ENCODE peak calls at places on chromosomes 13 and 19, in eight cellular contexts. A, K, V, W, Y, J, D and Q are unnamed samples.

GRCh38 chr13:73984949-73985691 is 149.1 kb downstream of the KLF12 start:
- DNase-seq in A (peak), K (no peak), V (no peak), W (peak), Y (no peak), J (no peak), D (peak), Q (no peak)

GRCh38 chr19:4233282-4233853 is 4.0 kb downstream of the EBI3 start:
- DNase-seq in A (peak), K (no peak), V (no peak), W (peak), Y (no peak), J (no peak), D (peak), Q (no peak)

GRCh38 chr19:29501816-29502580 is 23.8 kb upstream of the VSTM2B start:
- DNase-seq in A (no peak), K (no peak), V (no peak), W (no peak), Y (no peak), J (no peak), D (no peak), Q (no peak)

GRCh38 chr13:94988654-94989053 is 276.3 kb upstream of the SOX21 start:
- DNase-seq in A (no peak), K (no peak), V (no peak), W (peak), Y (no peak), J (no peak), D (no peak), Q (no peak)

GRCh38 chr13:101492251-101492910 is 39.9 kb downstream of the ITGBL1 start:
- DNase-seq in A (no peak), K (no peak), V (no peak), W (no peak), Y (no peak), J (no peak), D (no peak), Q (no peak)

GRCh38 chr19:29858000-29858596 is 46.3 kb downstream of the CCNE1 start:
- DNase-seq in A (no peak), K (no peak), V (no peak), W (peak), Y (no peak), J (no peak), D (peak), Q (no peak)

GRCh38 chr13:46059405-46059804 is 6.9 kb upstream of the ZC3H13 start:
- DNase-seq in A (no peak), K (no peak), V (no peak), W (no peak), Y (no peak), J (no peak), D (no peak), Q (no peak)

GRCh38 chr13:109243311-109243951 is 543.0 kb downstream of the IRS2 start:
- DNase-seq in A (no peak), K (peak), V (peak), W (peak), Y (no peak), J (peak), D (no peak), Q (peak)

GRCh38 chr19:57559008-57559403 is 657 bp downstream of the ZNF550 start:
- DNase-seq in A (peak), K (peak), V (no peak), W (peak), Y (no peak), J (peak), D (no peak), Q (no peak)

GRCh38 chr13:112574476-112575294 is 13.3 kb downstream of the TUBGCP3 start:
- DNase-seq in A (no peak), K (no peak), V (no peak), W (no peak), Y (no peak), J (no peak), D (no peak), Q (no peak)

GRCh38 chr13:95535243-95535642 is 17.3 kb upstream of the CLDN10 start:
- DNase-seq in A (no peak), K (peak), V (peak), W (no peak), Y (no peak), J (peak), D (no peak), Q (peak)

GRCh38 chr13:44840131-44840530 is 149.1 kb downstream of the NUFIP1 start:
- DNase-seq in A (no peak), K (no peak), V (no peak), W (no peak), Y (no peak), J (no peak), D (no peak), Q (no peak)

GRCh38 chr19:12939292-12939606 is 840 bp downstream of the CALR start:
- DNase-seq in A (no peak), K (peak), V (no peak), W (no peak), Y (no peak), J (peak), D (no peak), Q (no peak)

GRCh38 chr19:16702123-16702522 is 17.5 kb upstream of the NWD1 start:
- DNase-seq in A (peak), K (peak), V (no peak), W (no peak), Y (no peak), J (peak), D (peak), Q (peak)

GRCh38 chr13:113627136-113627535 is 30.9 kb downstream of the ATP4B start:
- DNase-seq in A (peak), K (no peak), V (no peak), W (no peak), Y (no peak), J (no peak), D (no peak), Q (no peak)

GRCh38 chr19:19064811-19065745 is 1.3 kb downstream of the SLC25A42 start:
- DNase-seq in A (no peak), K (no peak), V (no peak), W (peak), Y (no peak), J (no peak), D (no peak), Q (no peak)

GRCh38 chr13:100630564-100630963 is 42.0 kb upstream of the GGACT start:
- DNase-seq in A (no peak), K (no peak), V (peak), W (no peak), Y (no peak), J (no peak), D (no peak), Q (no peak)

GRCh38 chr13:86051134-86052103 is 252.2 kb upstream of the SLITRK6 start:
- DNase-seq in A (no peak), K (no peak), V (peak), W (peak), Y (no peak), J (peak), D (no peak), Q (no peak)

GRCh38 chr19:53467503-53468262 is at the start of gene ZNF813:
- DNase-seq in A (peak), K (peak), V (peak), W (peak), Y (peak), J (peak), D (peak), Q (peak)

GRCh38 chr19:24000656-24001055 is 86.0 kb downstream of the ZNF726 start:
- DNase-seq in A (no peak), K (no peak), V (no peak), W (no peak), Y (no peak), J (peak), D (no peak), Q (no peak)

GRCh38 chr13:114047358-114047881 is 73.5 kb upstream of the C13orf46 start:
- DNase-seq in A (no peak), K (no peak), V (no peak), W (no peak), Y (no peak), J (no peak), D (no peak), Q (no peak)

GRCh38 chr19:5831152-5831551 is 8.3 kb downstream of the FUT6 start:
- DNase-seq in A (no peak), K (no peak), V (no peak), W (peak), Y (no peak), J (no peak), D (no peak), Q (no peak)

DNA sequence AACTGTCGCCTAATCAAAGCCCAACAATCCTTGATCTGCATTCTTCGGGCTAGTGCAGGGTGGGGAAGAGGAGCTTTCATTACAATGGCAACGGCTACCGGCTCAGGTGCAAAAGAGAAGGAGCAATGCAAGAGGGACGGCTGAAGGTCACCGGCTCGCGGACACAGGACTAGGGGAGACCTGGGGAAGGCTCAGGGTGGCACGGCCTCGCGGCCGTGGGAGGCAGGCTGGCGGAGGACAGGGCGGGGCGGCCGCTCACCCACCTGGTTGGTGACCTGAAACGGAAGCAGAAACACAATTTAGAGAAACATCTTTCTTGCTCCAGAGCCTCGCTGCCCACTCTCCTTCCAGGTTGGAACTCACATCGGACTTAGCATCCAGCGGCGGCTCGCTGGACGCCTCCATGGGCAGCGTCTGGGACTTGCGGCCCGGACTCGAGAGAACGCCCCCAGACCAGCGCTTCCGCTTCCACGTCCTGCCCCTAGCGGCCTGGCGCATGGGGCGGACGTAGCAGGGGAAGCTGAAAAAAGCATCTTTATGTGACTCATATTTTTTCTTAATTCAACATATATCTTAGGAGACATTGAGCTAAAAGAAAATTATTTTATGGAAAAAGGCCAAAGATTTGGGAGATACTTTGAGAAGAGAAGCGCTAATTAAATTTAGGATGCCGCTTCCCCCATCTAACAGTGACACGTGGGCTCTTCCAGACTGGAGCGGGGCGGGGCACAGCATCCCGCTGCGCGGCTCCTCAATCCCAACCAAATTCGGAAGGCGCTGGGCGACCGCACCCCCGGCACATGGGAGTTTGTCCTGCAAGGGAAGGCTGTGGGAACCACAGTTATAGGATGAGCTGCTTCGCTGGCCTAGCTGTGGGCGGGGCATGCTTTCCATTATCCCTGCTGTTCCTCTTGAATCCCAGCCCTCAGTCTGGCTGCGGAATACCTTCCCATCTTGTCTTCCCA is at the start of gene COMMD6:
- DNase-seq in A (peak), K (peak), V (peak), W (peak), Y (no peak), J (peak), D (peak), Q (peak)
- TF ChIP-seq CTCF in A (peak), K (no peak), V (peak), W (peak), Y (peak), J (peak), D (peak), Q (peak)

GRCh38 chr19:46546194-46546896 is 50.7 kb upstream of the PNMA8B start:
- DNase-seq in A (no peak), K (peak), V (no peak), W (peak), Y (no peak), J (peak), D (peak), Q (no peak)

GRCh38 chr19:46537136-46538097 is 41.8 kb upstream of the PNMA8B start:
- DNase-seq in A (peak), K (no peak), V (peak), W (peak), Y (no peak), J (peak), D (peak), Q (no peak)

DNA sequence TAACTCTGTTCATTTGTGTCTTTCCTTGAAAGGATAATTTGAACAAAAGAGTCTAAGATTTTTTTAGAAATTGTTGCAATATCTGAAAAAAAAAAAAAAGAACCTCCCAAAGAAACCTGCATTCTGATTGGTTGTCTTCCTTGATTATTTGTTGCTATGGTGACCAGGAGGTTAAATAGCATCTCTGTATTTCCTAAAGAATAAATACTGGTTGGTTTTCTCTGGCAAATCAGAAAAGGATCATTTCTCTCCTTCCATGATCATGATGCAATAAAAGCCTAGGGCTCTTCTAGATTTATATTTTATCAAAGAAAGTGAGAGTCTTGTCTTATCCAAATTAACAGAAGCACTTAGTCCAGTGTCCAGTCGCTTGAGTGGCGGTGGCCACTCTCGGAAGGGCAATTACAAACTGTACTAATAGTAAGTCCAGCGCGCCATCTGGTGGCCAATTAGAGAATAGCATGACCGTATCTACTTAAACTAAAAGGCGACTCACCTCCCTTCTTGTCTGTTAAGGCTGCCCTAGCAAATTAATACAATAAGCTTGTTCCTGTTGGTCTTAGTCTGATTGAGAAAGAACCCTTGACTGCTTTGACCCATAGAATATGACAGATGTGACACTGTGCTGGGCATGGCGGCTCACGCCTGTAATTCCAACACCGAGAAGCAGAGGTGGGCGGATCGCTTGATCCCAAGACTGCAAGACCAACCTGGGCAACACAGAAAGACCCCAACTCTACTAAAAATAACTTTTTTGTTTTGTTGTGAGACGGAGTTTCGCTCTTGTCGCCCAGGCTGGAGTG is 47.0 kb upstream of the PNMA8B start:
- DNase-seq in A (peak), K (peak), V (peak), W (peak), Y (peak), J (peak), D (peak), Q (peak)
- H3K4me3 ChIP-seq in A (no peak), K (no peak), V (no peak), W (no peak), Y (no peak), J (no peak), D (no peak), Q (no peak)

DNA sequence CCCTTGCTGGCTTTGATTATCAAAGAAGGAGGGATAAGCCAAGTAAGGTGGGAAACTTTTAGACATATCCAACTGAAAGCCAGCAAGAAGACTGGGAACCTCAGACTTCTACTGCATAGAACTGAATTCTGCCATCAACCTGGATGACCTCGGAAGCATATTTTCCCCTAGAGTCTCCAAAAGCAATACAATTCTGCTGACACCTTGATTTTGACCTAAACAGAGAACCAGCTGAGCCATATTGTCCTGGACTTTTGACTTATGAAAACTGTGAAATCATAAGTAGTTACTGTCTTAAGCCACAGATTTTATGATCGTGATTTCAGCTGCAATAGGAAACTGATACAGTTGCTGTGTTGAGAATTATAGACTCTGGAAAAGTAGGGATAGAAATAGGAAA is 227.6 kb downstream of the PCDH20 start:
- DNase-seq in A (no peak), K (no peak), V (no peak), W (no peak), Y (no peak), J (no peak), D (no peak), Q (no peak)
- TF ChIP-seq CTCF in A (no peak), K (no peak), V (no peak), W (no peak), Y (no peak), J (no peak), D (no peak), Q (no peak)

GRCh38 chr19:36423925-36424324 is 5.5 kb upstream of the ZFP82 start:
- DNase-seq in A (no peak), K (no peak), V (no peak), W (no peak), Y (no peak), J (no peak), D (no peak), Q (no peak)

GRCh38 chr19:36420961-36421748 is 2.7 kb upstream of the ZFP82 start:
- DNase-seq in A (peak), K (peak), V (no peak), W (no peak), Y (no peak), J (peak), D (no peak), Q (no peak)

GRCh38 chr19:36418287-36419001 is at the start of gene ZFP82:
- DNase-seq in A (peak), K (peak), V (peak), W (peak), Y (peak), J (peak), D (peak), Q (peak)

GRCh38 chr19:36417752-36418286 is 625 bp downstream of the ZFP82 start:
- DNase-seq in A (no peak), K (no peak), V (no peak), W (peak), Y (no peak), J (no peak), D (no peak), Q (no peak)

GRCh38 chr19:36421749-36422481 is 3.5 kb upstream of the ZFP82 start:
- DNase-seq in A (no peak), K (no peak), V (no peak), W (no peak), Y (no peak), J (no peak), D (no peak), Q (no peak)
- H3K4me3 ChIP-seq in A (peak), K (peak), V (peak), W (no peak), Y (peak), J (no peak), D (peak), Q (peak)

GRCh38 chr13:48532473-48533206 is at the start of gene RCBTB2:
- DNase-seq in A (peak), K (peak), V (peak), W (peak), Y (peak), J (peak), D (peak), Q (peak)
- TF ChIP-seq CTCF in A (no peak), K (no peak), V (no peak), W (no peak), Y (no peak), J (peak), D (no peak), Q (no peak)

DNA sequence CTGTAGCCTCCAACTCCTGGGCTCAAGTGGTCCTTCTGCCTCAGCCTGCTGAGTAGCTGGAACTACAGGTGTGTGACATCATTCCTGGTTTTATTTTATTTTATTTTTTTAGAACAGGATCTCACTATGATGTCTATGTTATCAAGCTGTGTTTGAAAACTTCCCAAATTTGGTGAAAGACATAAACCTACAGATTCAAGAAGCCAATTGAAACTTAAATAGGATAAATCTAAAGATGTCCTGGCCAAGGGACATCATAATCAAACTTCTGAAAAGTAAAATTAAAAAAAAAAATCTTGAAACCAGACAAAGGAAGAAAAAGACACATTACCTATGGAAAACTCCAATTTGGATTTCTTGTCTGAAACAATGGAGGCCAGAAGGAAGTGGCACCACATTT is 23.1 kb upstream of the PDX1 start:
- DNase-seq in A (no peak), K (no peak), V (no peak), W (no peak), Y (no peak), J (no peak), D (no peak), Q (no peak)
- H3K4me3 ChIP-seq in A (no peak), K (no peak), V (no peak), W (no peak), Y (no peak), J (no peak), D (no peak), Q (no peak)

GRCh38 chr19:41748012-41748411 is 7.3 kb upstream of the CEACAM6 start:
- DNase-seq in A (no peak), K (no peak), V (no peak), W (no peak), Y (no peak), J (no peak), D (no peak), Q (no peak)

GRCh38 chr19:41741244-41741554 is 14.1 kb upstream of the CEACAM6 start:
- DNase-seq in A (no peak), K (no peak), V (no peak), W (no peak), Y (no peak), J (no peak), D (no peak), Q (no peak)

GRCh38 chr19:41744850-41745249 is 10.5 kb upstream of the CEACAM6 start:
- DNase-seq in A (no peak), K (no peak), V (no peak), W (no peak), Y (no peak), J (no peak), D (no peak), Q (no peak)

GRCh38 chr19:41745761-41746160 is 9.6 kb upstream of the CEACAM6 start:
- DNase-seq in A (no peak), K (no peak), V (no peak), W (no peak), Y (no peak), J (no peak), D (no peak), Q (no peak)

DNA sequence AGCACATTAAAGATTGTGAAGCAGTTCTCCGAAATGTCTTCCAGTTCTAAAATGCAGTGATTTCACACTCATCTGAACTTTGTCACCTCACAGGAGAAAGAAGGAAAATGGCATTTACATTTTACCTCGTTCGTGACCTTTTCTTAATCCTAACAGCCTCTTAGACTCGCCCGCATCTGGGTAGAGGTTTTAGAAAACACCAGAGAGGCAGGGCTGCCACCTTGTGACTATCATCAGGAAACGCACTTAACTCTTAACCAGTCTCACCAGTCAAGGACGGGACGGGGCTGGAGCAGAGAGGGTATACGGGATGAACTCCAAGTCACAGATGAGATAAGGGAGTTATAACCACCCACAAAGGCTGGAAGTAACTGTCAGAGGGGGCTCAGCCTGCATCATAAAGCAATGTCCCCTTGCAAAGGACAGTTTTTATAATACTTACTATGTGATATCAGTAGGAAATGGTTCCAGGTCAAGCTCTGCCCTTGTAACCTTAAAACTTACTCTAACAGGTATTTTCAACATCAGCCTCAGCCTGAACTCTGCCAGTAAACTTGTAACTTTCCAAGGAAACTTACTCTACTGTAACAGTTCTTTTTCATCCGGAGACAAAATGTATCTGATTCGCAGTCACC is 8.6 kb upstream of the CEACAM6 start:
- DNase-seq in A (no peak), K (peak), V (peak), W (peak), Y (no peak), J (peak), D (peak), Q (peak)
- TF ChIP-seq CTCF in A (peak), K (peak), V (peak), W (peak), Y (no peak), J (peak), D (peak), Q (peak)